ENCODE peak calls at places on chromosome 4, in nine cellular contexts. N is HepG2, D is SK-N-SH, R is progenitor cell of endocrine pancreas, H is MCF 10A, B is thyroid gland, M is endodermal cell, C is thoracic aorta, V is WERI-Rb-1. F is an unnamed sample.
A peak's percentile ranks its signal among the peaks of the same experiment; 100 is the strongest.

GRCh38 chr4:126916626-126917140 is 716.1 kb upstream of the INTU start:
- DNase-seq in N (no peak), D (no peak), R (no peak), H (peak; percentile 57), B (no peak), M (no peak), C (no peak), V (no peak), F (no peak)

GRCh38 chr4:41258783-41259182 is 2.1 kb downstream of the UCHL1 start:
- DNase-seq in N (peak; percentile 18), D (peak; percentile 54), R (no peak), H (peak; percentile 68), B (peak; percentile 61), M (peak; percentile 70), C (no peak), V (peak; percentile 40), F (no peak)

GRCh38 chr4:27318740-27319139 is 458.1 kb downstream of the STIM2 start:
- DNase-seq in N (peak; percentile 22), D (peak; percentile 11), R (no peak), H (peak; percentile 40), B (no peak), M (peak; percentile 92), C (no peak), V (peak; percentile 70), F (no peak)

GRCh38 chr4:180706766-180707165 is 1536.4 kb upstream of the TENM3 start:
- DNase-seq in N (no peak), D (no peak), R (no peak), H (no peak), B (no peak), M (no peak), C (no peak), V (no peak), F (no peak)

GRCh38 chr4:40046311-40046980 is 10.2 kb upstream of the N4BP2 start:
- DNase-seq in N (peak; percentile 93), D (no peak), R (no peak), H (peak; percentile 72), B (peak; percentile 87), M (no peak), C (no peak), V (no peak), F (no peak)

GRCh38 chr4:134668237-134668636 is 466.6 kb upstream of the PABPC4L start:
- DNase-seq in N (no peak), D (no peak), R (no peak), H (peak; percentile 3), B (no peak), M (no peak), C (no peak), V (no peak), F (no peak)

GRCh38 chr4:26873391-26874026 is 12.9 kb downstream of the STIM2 start:
- DNase-seq in N (no peak), D (no peak), R (no peak), H (no peak), B (no peak), M (no peak), C (no peak), V (no peak), F (no peak)

GRCh38 chr4:89161841-89162240 is 50.5 kb downstream of the TIGD2 start:
- DNase-seq in N (no peak), D (no peak), R (no peak), H (no peak), B (no peak), M (no peak), C (no peak), V (no peak), F (no peak)

GRCh38 chr4:150852237-150852636 is 162.8 kb downstream of the LRBA start:
- DNase-seq in N (no peak), D (no peak), R (no peak), H (no peak), B (no peak), M (no peak), C (no peak), V (no peak), F (no peak)

GRCh38 chr4:11342401-11342800 is 86.3 kb downstream of the HS3ST1 start:
- DNase-seq in N (no peak), D (no peak), R (no peak), H (no peak), B (no peak), M (no peak), C (no peak), V (no peak), F (no peak)

GRCh38 chr4:53019485-53020382 is 157.6 kb downstream of the RASL11B start:
- DNase-seq in N (peak; percentile 94), D (no peak), R (no peak), H (peak; percentile 55), B (no peak), M (no peak), C (no peak), V (no peak), F (no peak)

DNA sequence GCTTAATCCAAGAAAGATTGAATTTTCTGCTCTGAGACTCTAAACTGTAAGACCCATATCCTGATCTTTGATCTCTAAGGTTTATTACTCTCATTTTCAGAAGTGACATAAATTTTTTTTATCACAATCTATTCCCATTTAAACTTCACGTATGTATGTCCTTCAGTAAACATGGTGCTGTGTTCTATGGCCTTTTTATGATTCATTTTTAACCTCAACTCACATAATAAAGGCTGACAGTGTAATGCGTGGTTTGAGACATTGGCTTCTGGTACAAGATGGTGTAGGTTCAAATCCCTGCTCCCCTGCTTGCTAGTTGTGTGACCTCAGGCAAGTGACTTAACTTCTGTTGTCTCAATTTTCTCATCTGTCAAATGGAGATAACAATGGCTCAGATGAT is 306.0 kb upstream of the AADAT start:
- DNase-seq in N (no peak), D (no peak), R (no peak), H (no peak), B (no peak), M (no peak), C (no peak), V (no peak), F (no peak)
- TF ChIP-seq CTCF in N (no peak), D (no peak), R (no peak), H (no peak), B (no peak), M (no peak), C (no peak), V (no peak), F (no peak)

DNA sequence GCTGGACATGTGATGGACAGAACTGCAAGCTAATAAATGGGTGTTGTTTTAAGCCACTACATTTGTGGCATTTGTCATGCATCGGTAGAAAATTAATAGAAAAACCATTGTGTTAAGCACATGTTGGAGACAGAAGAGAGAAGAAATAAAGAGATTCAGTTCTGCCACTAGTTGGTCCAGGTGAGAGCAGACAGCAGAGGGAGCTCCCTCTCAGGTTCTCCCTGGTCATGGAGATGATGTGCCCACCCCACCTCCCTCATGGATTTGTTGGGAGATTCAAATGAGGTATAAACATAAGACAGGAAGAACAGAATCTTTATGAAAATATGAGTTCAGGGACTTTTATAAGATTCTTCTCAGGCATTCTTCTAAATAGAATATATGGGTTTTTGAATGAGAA is 36.8 kb upstream of the OCIAD2 start:
- DNase-seq in N (peak; percentile 22), D (no peak), R (no peak), H (peak; percentile 52), B (peak; percentile 68), M (peak; percentile 81), C (no peak), V (peak; percentile 60), F (no peak)
- TF ChIP-seq CTCF in N (peak; percentile 35), D (peak; percentile 25), R (peak; percentile 52), H (peak; percentile 40), B (no peak), M (peak; percentile 82), C (no peak), V (peak; percentile 62), F (peak; percentile 26)

DNA sequence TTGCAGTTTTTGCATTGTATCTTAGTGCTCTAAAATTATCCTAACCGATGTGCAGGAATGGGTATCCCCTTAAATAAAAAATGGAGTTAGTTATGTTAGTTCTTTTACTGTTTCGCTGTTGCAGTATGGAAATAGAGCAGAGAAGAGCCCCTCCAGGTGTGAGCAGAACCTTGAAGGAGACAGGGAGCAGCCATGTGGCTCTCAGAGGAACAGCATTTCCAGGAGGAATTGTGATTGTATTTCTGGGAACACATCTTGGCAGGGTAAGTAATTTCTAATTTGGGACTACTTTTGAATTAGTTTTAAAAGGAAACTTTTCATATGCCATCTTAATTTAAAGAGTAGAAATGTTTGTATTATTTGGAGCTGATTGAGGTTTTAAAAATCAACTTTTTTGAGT is 5.3 kb upstream of the CCDC158 start:
- DNase-seq in N (no peak), D (peak; percentile 15), R (no peak), H (peak; percentile 31), B (no peak), M (no peak), C (no peak), V (no peak), F (no peak)
- TF ChIP-seq CTCF in N (peak; percentile 30), D (no peak), R (peak; percentile 28), H (peak; percentile 22), B (no peak), M (peak; percentile 58), C (peak; percentile 36), V (peak; percentile 42), F (peak; percentile 66)

GRCh38 chr4:183153190-183153916 is 54.3 kb downstream of the WWC2 start:
- DNase-seq in N (no peak), D (no peak), R (no peak), H (no peak), B (peak; percentile 38), M (no peak), C (no peak), V (no peak), F (no peak)

GRCh38 chr4:183155450-183156184 is 56.6 kb downstream of the WWC2 start:
- DNase-seq in N (no peak), D (no peak), R (no peak), H (no peak), B (no peak), M (no peak), C (no peak), V (no peak), F (no peak)

GRCh38 chr4:183158062-183158461 is 59.0 kb downstream of the WWC2 start:
- DNase-seq in N (no peak), D (no peak), R (no peak), H (peak; percentile 32), B (no peak), M (no peak), C (no peak), V (no peak), F (no peak)

GRCh38 chr4:183154701-183155391 is 55.8 kb downstream of the WWC2 start:
- DNase-seq in N (peak; percentile 96), D (no peak), R (no peak), H (no peak), B (peak; percentile 70), M (peak; percentile 64), C (no peak), V (no peak), F (no peak)

DNA sequence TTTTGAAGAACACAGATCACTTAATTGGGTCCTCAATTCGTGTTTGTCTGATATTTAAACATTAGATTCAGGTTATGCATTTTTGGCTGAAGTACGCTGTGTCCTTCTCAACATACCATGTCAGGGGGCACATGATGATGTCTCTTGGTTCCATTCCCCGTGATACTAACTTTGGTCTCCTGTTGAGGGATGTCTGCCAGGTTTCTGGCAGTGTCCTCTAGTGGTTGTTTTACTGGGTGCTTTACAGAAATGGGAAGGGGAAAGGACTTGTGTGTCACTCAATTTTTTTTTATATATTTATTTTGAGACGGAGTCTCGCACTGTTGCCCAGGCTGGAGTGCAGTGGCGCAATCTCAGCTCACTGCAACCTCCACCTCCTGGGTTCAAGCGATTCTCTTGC is 58.2 kb downstream of the WWC2 start:
- DNase-seq in N (no peak), D (no peak), R (no peak), H (no peak), B (no peak), M (no peak), C (no peak), V (no peak), F (no peak)
- TF ChIP-seq CTCF in N (no peak), D (peak; percentile 25), R (peak; percentile 6), H (no peak), B (no peak), M (peak; percentile 52), C (no peak), V (no peak), F (peak; percentile 25)